ENCODE peak calls at places on chromosomes 16 and 17, in four cellular contexts. J is HTR-8/SVneo; D is right cardiac atrium; A is activated naive CD8-positive, alpha-beta T cell treated with anti-CD3 and anti-CD28 coated beads for 36 hours. X is an unnamed sample.

GRCh38 chr16:75476817-75477216 is 12.3 kb upstream of the TMEM170A start:
- DNase-seq in J (no peak), A (no peak), D (no peak), X (no peak)

GRCh38 chr16:87461466-87461975 is 31.3 kb downstream of the ZCCHC14 start:
- DNase-seq in D (peak), A (peak), J (peak), X (no peak)

GRCh38 chr16:86878290-86879160 is 300.2 kb downstream of the FOXL1 start:
- DNase-seq in D (no peak), A (no peak), J (no peak), X (no peak)

GRCh38 chr17:61425682-61426481 is 26.2 kb downstream of the TBX2 start:
- DNase-seq in D (no peak), A (no peak), J (no peak), X (no peak)

GRCh38 chr16:53433930-53434435 is 288 bp upstream of the RBL2 start:
- DNase-seq in D (peak), A (no peak), J (no peak), X (peak)

GRCh38 chr16:2842340-2843000 is 12.4 kb downstream of the ZG16B start:
- DNase-seq in D (peak), A (peak), J (no peak), X (peak)

GRCh38 chr16:77043076-77043475 is 147.9 kb upstream of the MON1B start:
- DNase-seq in J (no peak), D (no peak), A (no peak), X (no peak)

GRCh38 chr16:89561195-89562026 is 929 bp downstream of the RPL13 start:
- DNase-seq in A (no peak), J (no peak), D (no peak), X (no peak)

GRCh38 chr16:88789593-88789992 is 4.6 kb upstream of the PIEZO1 start:
- DNase-seq in D (no peak), A (no peak), J (no peak), X (no peak)

X was measured in effector memory CD4-positive, alpha-beta T cell.